ENCODE peak calls at places on chromosomes 7 and 10, in seven cellular contexts. C, I, K, L, H, U and N are unnamed samples. For H3K4me1, the result is how much of the 10 kb centered on the place peaks cover.

GRCh38 chr7:10973942-10974716 is 457 bp downstream of the PHF14 start:
- DNase-seq in C (peak), I (no peak), K (peak), L (no peak), H (no peak), U (peak), N (peak)

GRCh38 chr7:130894146-130895005 is 160.4 kb upstream of the KLF14 start:
- DNase-seq in C (no peak), I (peak), K (peak), L (no peak), H (peak), U (peak), N (peak)

GRCh38 chr7:124764071-124764846 is 1.3 kb downstream of the GPR37 start:
- DNase-seq in C (no peak), I (no peak), K (no peak), L (no peak), H (no peak), U (no peak), N (no peak)

GRCh38 chr10:16470747-16471146 is 33.9 kb downstream of the PTER start:
- DNase-seq in C (no peak), I (no peak), K (no peak), L (no peak), H (no peak), U (no peak), N (no peak)

GRCh38 chr10:60573342-60573741 is 183.7 kb upstream of the ANK3 start:
- DNase-seq in C (no peak), I (no peak), K (no peak), L (no peak), H (no peak), U (no peak), N (no peak)

GRCh38 chr7:107150375-107151073 is 18.3 kb upstream of the HBP1 start:
- DNase-seq in C (peak), I (peak), K (peak), L (peak), H (peak), U (peak), N (peak)

GRCh38 chr10:92110039-92110794 is 180.7 kb downstream of the CPEB3 start:
- DNase-seq in C (no peak), I (no peak), K (no peak), L (no peak), H (no peak), U (no peak), N (no peak)

GRCh38 chr7:147170341-147171012 is 1053.9 kb downstream of the CNTNAP2 start:
- DNase-seq in C (no peak), I (no peak), K (no peak), L (no peak), H (no peak), U (no peak), N (no peak)

GRCh38 chr10:101229275-101230184 is at the start of gene LBX1:
- DNase-seq in C (peak), I (no peak), K (no peak), L (no peak), H (no peak), U (no peak), N (no peak)

GRCh38 chr7:100827330-100828226 is at the start of gene EPHB4:
- DNase-seq in C (peak), I (peak), K (peak), L (peak), H (peak), U (peak), N (peak)

GRCh38 chr7:22697897-22698645 is 28.9 kb upstream of the IL6 start:
- DNase-seq in C (no peak), I (no peak), K (no peak), L (no peak), H (no peak), U (no peak), N (no peak)

GRCh38 chr7:18590744-18591340 is 95.3 kb downstream of the HDAC9 start:
- DNase-seq in C (peak), I (no peak), K (peak), L (no peak), H (no peak), U (peak), N (no peak)

GRCh38 chr7:73725703-73726466 is 6.4 kb upstream of the STX1A start:
- DNase-seq in C (peak), I (peak), K (no peak), L (peak), H (peak), U (peak), N (peak)

GRCh38 chr7:97555845-97556431 is 175.9 kb upstream of the TAC1 start:
- DNase-seq in C (no peak), I (no peak), K (no peak), L (no peak), H (no peak), U (no peak), N (no peak)

GRCh38 chr10:51389415-51390342 is 309.7 kb downstream of the CSTF2T start:
- DNase-seq in C (peak), I (no peak), K (no peak), L (peak), H (no peak), U (peak), N (peak)

GRCh38 chr7:1054438-1055083 is 10.2 kb downstream of the GPR146 start:
- DNase-seq in C (no peak), I (peak), K (no peak), L (no peak), H (peak), U (no peak), N (no peak)

GRCh38 chr10:56763090-56763489 is 402.0 kb upstream of the ZWINT start:
- DNase-seq in C (no peak), I (no peak), K (no peak), L (no peak), H (peak), U (no peak), N (no peak)

GRCh38 chr10:70934701-70935100 is 46.3 kb upstream of the PCBD1 start:
- DNase-seq in C (no peak), I (no peak), K (no peak), L (no peak), H (no peak), U (no peak), N (no peak)

GRCh38 chr10:131946880-131947279 is 34.8 kb downstream of the BNIP3 start:
- DNase-seq in C (no peak), I (no peak), K (no peak), L (no peak), H (peak), U (no peak), N (peak)

DNA sequence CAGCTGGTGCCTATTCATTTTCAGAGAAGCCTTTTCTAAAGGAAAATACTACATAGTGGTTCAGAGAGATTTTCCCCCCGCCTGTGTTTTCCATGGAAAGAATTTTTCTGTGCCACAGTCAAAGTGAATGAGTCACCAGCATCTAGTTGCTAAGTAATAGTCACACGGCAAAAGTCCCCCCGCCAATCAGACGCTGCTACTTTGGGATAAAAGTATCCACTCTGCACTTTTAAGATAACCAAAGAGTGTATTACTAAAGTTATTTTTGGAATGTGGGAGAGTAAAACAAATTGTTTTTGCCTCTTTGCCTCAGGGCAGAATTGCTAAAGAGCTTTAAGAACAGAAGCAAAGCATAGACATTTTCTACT is 23.5 kb downstream of the ABLIM1 start:
- DNase-seq in C (peak), I (peak), K (peak), L (no peak), H (peak), U (peak), N (no peak)
- TF ChIP-seq EP300 in C (no peak), I (no peak), K (no peak), L (no peak), H (no peak), U (no peak), N (no peak)

DNA sequence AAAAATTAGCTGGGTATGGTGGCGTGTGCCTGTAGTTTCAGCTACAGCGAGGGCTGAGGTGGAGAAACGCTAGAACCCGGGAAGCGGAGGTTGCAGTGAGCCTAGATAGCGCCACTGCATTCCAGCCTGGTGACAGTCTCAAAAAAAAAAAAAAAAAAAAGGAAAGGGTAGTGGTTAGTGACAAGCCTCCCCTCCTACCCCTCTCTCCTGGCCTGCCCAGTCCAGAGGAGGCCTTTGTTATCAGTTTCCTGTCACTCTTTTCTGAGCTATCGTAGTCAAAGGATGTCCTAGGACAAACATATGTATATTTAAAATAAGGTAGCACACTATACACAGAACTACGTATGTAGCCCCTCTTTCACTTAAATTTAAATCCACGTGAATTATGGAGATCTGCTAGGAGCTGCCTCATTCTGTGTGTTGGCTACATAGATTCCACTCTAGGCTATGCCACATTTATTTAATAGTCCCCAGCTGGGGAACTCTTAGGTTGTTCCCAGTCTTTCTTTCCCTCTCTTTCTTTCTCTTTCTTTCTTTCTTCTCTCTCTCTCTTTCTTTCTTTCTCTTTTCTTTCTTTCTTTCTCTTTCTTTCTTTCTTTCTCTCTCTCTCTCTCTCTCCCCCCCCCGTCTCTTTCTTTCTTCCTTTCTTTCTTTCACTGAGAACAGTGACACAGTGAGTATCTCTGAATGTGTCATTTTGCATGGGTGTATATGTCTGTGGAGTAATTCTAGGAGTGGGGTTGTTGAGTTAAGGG is 3.9 kb downstream of the TSPAN15 start:
- DNase-seq in C (no peak), I (no peak), K (no peak), L (no peak), H (peak), U (no peak), N (no peak)
- H3K4me1 ChIP-seq in C (under half), I (under half), K (half or more), L (under half), H (half or more), U (under half), N (half or more)

GRCh38 chr7:39086638-39087360 is 109.1 kb downstream of the POU6F2 start:
- DNase-seq in C (no peak), I (no peak), K (no peak), L (no peak), H (no peak), U (no peak), N (no peak)
- TF ChIP-seq EP300 in C (no peak), I (no peak), K (no peak), L (no peak), H (no peak), U (no peak), N (no peak)

DNA sequence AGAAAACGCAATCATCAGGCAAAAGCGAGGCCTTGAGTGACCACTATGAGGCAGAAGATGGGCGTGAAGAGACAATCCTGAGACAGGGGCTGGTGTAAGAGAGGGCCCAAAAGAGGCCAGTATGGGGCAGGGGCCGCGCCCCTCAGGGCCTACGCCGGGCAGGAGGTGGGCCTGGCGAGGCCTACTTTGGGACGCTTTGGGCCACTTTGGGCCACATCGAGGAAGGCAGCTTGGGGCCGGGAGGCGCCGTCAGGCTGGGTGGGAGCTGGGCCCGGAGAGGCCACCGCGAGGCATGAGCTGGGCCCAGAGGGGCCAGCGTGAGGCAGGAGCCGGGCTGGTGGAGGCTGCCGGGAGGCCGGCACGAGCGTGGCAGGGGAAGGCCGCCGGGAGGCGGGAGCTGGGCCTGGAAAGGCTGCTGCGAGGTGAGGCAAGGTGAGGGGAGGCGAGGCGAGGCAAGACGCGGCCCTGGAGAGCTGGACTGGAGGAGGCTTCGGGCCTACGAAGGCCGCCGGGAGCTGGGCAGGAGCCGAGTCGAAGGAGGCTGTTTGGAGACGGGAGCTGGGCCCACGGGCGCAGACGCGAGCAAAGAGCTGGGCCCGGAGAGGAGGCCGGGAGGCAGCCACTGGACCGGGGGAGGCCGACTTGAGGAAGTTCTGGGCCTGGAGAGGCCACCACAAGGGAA is 171.3 kb downstream of the TPST1 start:
- DNase-seq in C (peak), I (peak), K (no peak), L (no peak), H (no peak), U (no peak), N (no peak)
- H3K4me1 ChIP-seq in C (under half), I (under half), K (under half), L (under half), H (under half), U (under half), N (under half)

GRCh38 chr10:104268691-104269645 is at the start of gene GSTO2:
- DNase-seq in C (peak), I (peak), K (peak), L (peak), H (peak), U (no peak), N (peak)
- TF ChIP-seq EP300 in C (no peak), I (no peak), K (no peak), L (no peak), H (no peak), U (no peak), N (no peak)

GRCh38 chr10:109964318-109964717 is 41.0 kb upstream of the XPNPEP1 start:
- DNase-seq in C (no peak), I (no peak), K (no peak), L (no peak), H (no peak), U (no peak), N (no peak)
- H3K4me1 ChIP-seq in C (under half), I (under half), K (under half), L (under half), H (under half), U (under half), N (under half)

GRCh38 chr7:55558962-55559920 is 13.1 kb downstream of the VOPP1 start:
- DNase-seq in C (no peak), I (no peak), K (no peak), L (no peak), H (no peak), U (no peak), N (no peak)

GRCh38 chr7:55567495-55568070 is 4.7 kb downstream of the VOPP1 start:
- DNase-seq in C (no peak), I (no peak), K (no peak), L (no peak), H (no peak), U (no peak), N (no peak)

GRCh38 chr7:55561756-55562155 is 10.5 kb downstream of the VOPP1 start:
- DNase-seq in C (no peak), I (no peak), K (no peak), L (no peak), H (no peak), U (no peak), N (no peak)

GRCh38 chr7:55565693-55566092 is 6.6 kb downstream of the VOPP1 start:
- DNase-seq in C (no peak), I (no peak), K (no peak), L (no peak), H (no peak), U (peak), N (no peak)

DNA sequence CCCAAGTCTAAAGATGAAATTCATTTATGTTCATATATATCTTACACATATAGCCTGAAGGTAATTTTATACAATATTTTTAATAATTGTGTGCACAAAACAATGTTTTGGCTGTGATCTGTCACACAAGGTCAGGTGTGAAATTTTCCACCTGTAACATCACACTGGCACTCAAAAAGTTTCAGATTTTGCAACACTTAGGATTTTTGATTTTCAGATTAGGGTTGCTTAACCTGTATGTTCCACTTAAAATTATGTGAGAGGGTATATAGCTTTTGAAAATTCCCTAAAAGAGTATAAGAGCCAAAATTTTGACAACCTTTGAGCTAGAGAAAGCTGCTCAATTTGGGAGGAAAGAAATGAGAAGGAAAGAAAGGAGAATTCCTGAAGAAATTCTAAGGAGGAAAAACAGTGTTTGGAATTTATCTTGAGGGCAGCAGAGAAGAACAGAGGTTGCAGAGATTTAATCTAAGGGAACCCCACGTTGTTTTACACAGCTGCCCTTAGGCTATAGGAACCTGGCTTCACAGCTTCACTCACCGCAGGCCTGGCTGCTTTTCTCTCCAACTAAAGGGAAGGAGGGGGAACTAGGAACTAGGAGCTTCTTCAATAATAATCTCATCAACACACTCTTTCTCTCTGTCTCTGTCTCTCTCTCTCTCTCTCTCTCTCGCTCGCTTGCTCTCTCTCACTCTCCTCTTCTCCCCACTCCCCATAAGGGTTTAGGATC is 8.5 kb downstream of the VOPP1 start:
- DNase-seq in C (no peak), I (no peak), K (no peak), L (no peak), H (no peak), U (no peak), N (no peak)
- TF ChIP-seq EP300 in C (no peak), I (no peak), K (no peak), L (no peak), H (no peak), U (no peak), N (no peak)

DNA sequence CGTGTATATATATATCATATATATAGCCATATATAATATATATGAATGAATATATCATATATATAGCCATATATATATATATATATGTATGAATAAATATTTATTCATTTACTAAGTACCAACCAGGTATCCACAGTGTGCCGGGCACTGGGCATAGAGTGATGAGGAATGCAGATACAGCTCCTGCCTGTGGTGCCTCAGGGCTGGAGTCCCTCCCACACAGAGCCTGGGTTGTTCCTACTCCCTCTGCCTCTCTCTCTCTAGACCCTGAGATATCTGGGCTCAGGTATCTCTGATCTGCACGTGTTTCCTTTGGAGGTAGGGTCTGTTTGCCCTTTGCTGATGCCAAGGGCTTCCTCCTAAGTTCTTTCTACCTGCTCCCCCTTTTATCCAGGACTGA is 1.4 kb upstream of the PLPP4 start:
- DNase-seq in C (no peak), I (no peak), K (no peak), L (no peak), H (no peak), U (no peak), N (no peak)
- H3K4me1 ChIP-seq in C (under half), I (under half), K (under half), L (under half), H (under half), U (under half), N (under half)

GRCh38 chr10:118722694-118723093 is 32.1 kb downstream of the CACUL1 start:
- DNase-seq in C (no peak), I (no peak), K (no peak), L (no peak), H (no peak), U (no peak), N (no peak)

GRCh38 chr10:118721005-118721876 is 33.5 kb downstream of the CACUL1 start:
- DNase-seq in C (peak), I (no peak), K (peak), L (peak), H (no peak), U (peak), N (peak)

GRCh38 chr10:118729200-118729599 is 25.6 kb downstream of the CACUL1 start:
- DNase-seq in C (no peak), I (no peak), K (no peak), L (no peak), H (no peak), U (no peak), N (no peak)

GRCh38 chr10:118725784-118726507 is 28.8 kb downstream of the CACUL1 start:
- DNase-seq in C (peak), I (no peak), K (no peak), L (no peak), H (no peak), U (no peak), N (no peak)

DNA sequence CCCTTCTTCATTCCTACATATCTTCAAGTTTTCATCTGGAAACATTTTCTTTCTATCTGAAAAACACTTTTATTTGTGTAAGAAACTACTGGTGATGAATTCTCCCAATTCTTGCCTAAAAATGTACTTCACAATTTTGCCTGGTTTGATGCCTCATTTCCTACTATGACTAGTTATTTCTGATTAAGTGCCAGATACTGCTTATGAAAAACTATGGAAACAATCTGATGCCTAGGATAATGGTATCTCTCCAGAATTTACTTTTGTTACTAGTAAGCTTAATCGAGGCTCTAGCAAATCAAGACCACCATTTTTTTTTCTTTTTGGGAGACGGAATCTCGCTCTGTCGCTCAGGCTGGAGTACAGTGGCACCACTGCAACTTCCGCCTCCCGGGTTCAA is 31.3 kb downstream of the CACUL1 start:
- DNase-seq in C (no peak), I (no peak), K (no peak), L (no peak), H (no peak), U (no peak), N (no peak)
- TF ChIP-seq EP300 in C (no peak), I (no peak), K (no peak), L (no peak), H (no peak), U (no peak), N (no peak)